ENCODE peak calls at places on chromosomes 13 and 19, in ten cellular contexts. One of them, this sample, is unnamed.

GRCh38 chr19:2046046-2046907 is 4.8 kb downstream of the MKNK2 start:
- DNase-seq in posterior cingulate gyrus: peak
- DNase-seq in GM12865: peak
- DNase-seq in thyroid gland: peak
- DNase-seq in nucleus accumbens: no peak
- DNase-seq in WTC11: no peak
- DNase-seq in GM23338: no peak
- DNase-seq in HL-60: peak
- DNase-seq in stimulated activated CD4-positive, alpha-beta T cell treated with anti-CD3 and anti-CD28 coated beads, Interleukin-2, amount 100 ng/mL, for 24 hours: no peak
- DNase-seq in hippocampal formation: no peak
- DNase-seq in this sample: no peak

GRCh38 chr13:113207890-113208423 is 512 bp downstream of the PCID2 start:
- DNase-seq in posterior cingulate gyrus: no peak
- DNase-seq in GM12865: peak
- DNase-seq in thyroid gland: peak
- DNase-seq in nucleus accumbens: no peak
- DNase-seq in WTC11: peak
- DNase-seq in GM23338: peak
- DNase-seq in HL-60: no peak
- DNase-seq in stimulated activated CD4-positive, alpha-beta T cell treated with anti-CD3 and anti-CD28 coated beads, Interleukin-2, amount 100 ng/mL, for 24 hours: peak
- DNase-seq in hippocampal formation: no peak
- DNase-seq in this sample: peak

GRCh38 chr13:23469901-23470525 is 36.5 kb upstream of the SACS start:
- DNase-seq in posterior cingulate gyrus: no peak
- DNase-seq in GM12865: peak
- DNase-seq in thyroid gland: no peak
- DNase-seq in nucleus accumbens: no peak
- DNase-seq in WTC11: no peak
- DNase-seq in GM23338: peak
- DNase-seq in HL-60: no peak
- DNase-seq in stimulated activated CD4-positive, alpha-beta T cell treated with anti-CD3 and anti-CD28 coated beads, Interleukin-2, amount 100 ng/mL, for 24 hours: no peak
- DNase-seq in hippocampal formation: no peak
- DNase-seq in this sample: no peak

GRCh38 chr13:91356919-91357612 is 9.6 kb downstream of the MIR17HG start:
- DNase-seq in posterior cingulate gyrus: no peak
- DNase-seq in GM12865: peak
- DNase-seq in thyroid gland: no peak
- DNase-seq in nucleus accumbens: no peak
- DNase-seq in WTC11: no peak
- DNase-seq in GM23338: no peak
- DNase-seq in HL-60: no peak
- DNase-seq in stimulated activated CD4-positive, alpha-beta T cell treated with anti-CD3 and anti-CD28 coated beads, Interleukin-2, amount 100 ng/mL, for 24 hours: no peak
- DNase-seq in hippocampal formation: no peak
- DNase-seq in this sample: no peak

GRCh38 chr13:74891610-74892009 is 590.4 kb downstream of the TBC1D4 start:
- DNase-seq in posterior cingulate gyrus: no peak
- DNase-seq in GM12865: no peak
- DNase-seq in thyroid gland: no peak
- DNase-seq in nucleus accumbens: no peak
- DNase-seq in WTC11: no peak
- DNase-seq in GM23338: no peak
- DNase-seq in HL-60: no peak
- DNase-seq in stimulated activated CD4-positive, alpha-beta T cell treated with anti-CD3 and anti-CD28 coated beads, Interleukin-2, amount 100 ng/mL, for 24 hours: no peak
- DNase-seq in hippocampal formation: no peak
- DNase-seq in this sample: no peak

GRCh38 chr19:49590971-49591730 is at the start of gene PRR12:
- DNase-seq in posterior cingulate gyrus: peak
- DNase-seq in GM12865: peak
- DNase-seq in thyroid gland: peak
- DNase-seq in nucleus accumbens: peak
- DNase-seq in WTC11: peak
- DNase-seq in GM23338: peak
- DNase-seq in HL-60: peak
- DNase-seq in stimulated activated CD4-positive, alpha-beta T cell treated with anti-CD3 and anti-CD28 coated beads, Interleukin-2, amount 100 ng/mL, for 24 hours: peak
- DNase-seq in hippocampal formation: peak
- DNase-seq in this sample: peak

GRCh38 chr19:15260939-15261338 is 28.7 kb upstream of the EPHX3 start:
- DNase-seq in posterior cingulate gyrus: no peak
- DNase-seq in GM12865: no peak
- DNase-seq in thyroid gland: no peak
- DNase-seq in nucleus accumbens: no peak
- DNase-seq in WTC11: peak
- DNase-seq in GM23338: peak
- DNase-seq in HL-60: no peak
- DNase-seq in stimulated activated CD4-positive, alpha-beta T cell treated with anti-CD3 and anti-CD28 coated beads, Interleukin-2, amount 100 ng/mL, for 24 hours: no peak
- DNase-seq in hippocampal formation: no peak
- DNase-seq in this sample: peak

GRCh38 chr13:98372886-98373285 is 195.8 kb upstream of the RNF113B start:
- DNase-seq in posterior cingulate gyrus: no peak
- DNase-seq in GM12865: no peak
- DNase-seq in thyroid gland: peak
- DNase-seq in nucleus accumbens: no peak
- DNase-seq in WTC11: no peak
- DNase-seq in GM23338: peak
- DNase-seq in HL-60: no peak
- DNase-seq in stimulated activated CD4-positive, alpha-beta T cell treated with anti-CD3 and anti-CD28 coated beads, Interleukin-2, amount 100 ng/mL, for 24 hours: no peak
- DNase-seq in hippocampal formation: no peak
- DNase-seq in this sample: no peak

GRCh38 chr19:43532571-43532961 is 422 bp upstream of the ZNF575 start:
- DNase-seq in posterior cingulate gyrus: no peak
- DNase-seq in GM12865: peak
- DNase-seq in thyroid gland: no peak
- DNase-seq in nucleus accumbens: peak
- DNase-seq in WTC11: peak
- DNase-seq in GM23338: no peak
- DNase-seq in HL-60: no peak
- DNase-seq in stimulated activated CD4-positive, alpha-beta T cell treated with anti-CD3 and anti-CD28 coated beads, Interleukin-2, amount 100 ng/mL, for 24 hours: no peak
- DNase-seq in hippocampal formation: no peak
- DNase-seq in this sample: no peak

GRCh38 chr19:1651548-1652394 is 644 bp downstream of the TCF3 start:
- DNase-seq in posterior cingulate gyrus: no peak
- DNase-seq in GM12865: peak
- DNase-seq in thyroid gland: peak
- DNase-seq in nucleus accumbens: peak
- DNase-seq in WTC11: no peak
- DNase-seq in GM23338: peak
- DNase-seq in HL-60: peak
- DNase-seq in stimulated activated CD4-positive, alpha-beta T cell treated with anti-CD3 and anti-CD28 coated beads, Interleukin-2, amount 100 ng/mL, for 24 hours: peak
- DNase-seq in hippocampal formation: no peak
- DNase-seq in this sample: no peak

GRCh38 chr19:28422046-28422445 is 790.9 kb downstream of the UQCRFS1 start:
- DNase-seq in posterior cingulate gyrus: no peak
- DNase-seq in GM12865: no peak
- DNase-seq in thyroid gland: no peak
- DNase-seq in nucleus accumbens: no peak
- DNase-seq in WTC11: no peak
- DNase-seq in GM23338: no peak
- DNase-seq in HL-60: no peak
- DNase-seq in stimulated activated CD4-positive, alpha-beta T cell treated with anti-CD3 and anti-CD28 coated beads, Interleukin-2, amount 100 ng/mL, for 24 hours: no peak
- DNase-seq in hippocampal formation: no peak
- DNase-seq in this sample: no peak

GRCh38 chr13:97367427-97367826 is 66.5 kb upstream of the RAP2A start:
- DNase-seq in posterior cingulate gyrus: peak
- DNase-seq in GM12865: peak
- DNase-seq in thyroid gland: peak
- DNase-seq in nucleus accumbens: peak
- DNase-seq in WTC11: no peak
- DNase-seq in GM23338: peak
- DNase-seq in HL-60: no peak
- DNase-seq in stimulated activated CD4-positive, alpha-beta T cell treated with anti-CD3 and anti-CD28 coated beads, Interleukin-2, amount 100 ng/mL, for 24 hours: no peak
- DNase-seq in hippocampal formation: no peak
- DNase-seq in this sample: no peak

GRCh38 chr19:592101-592500 is 2.4 kb downstream of the HCN2 start:
- DNase-seq in posterior cingulate gyrus: no peak
- DNase-seq in GM12865: no peak
- DNase-seq in thyroid gland: no peak
- DNase-seq in nucleus accumbens: no peak
- DNase-seq in WTC11: no peak
- DNase-seq in GM23338: no peak
- DNase-seq in HL-60: no peak
- DNase-seq in stimulated activated CD4-positive, alpha-beta T cell treated with anti-CD3 and anti-CD28 coated beads, Interleukin-2, amount 100 ng/mL, for 24 hours: no peak
- DNase-seq in hippocampal formation: no peak
- DNase-seq in this sample: no peak

GRCh38 chr19:18669883-18670282 is 13.6 kb upstream of the CRTC1 start:
- DNase-seq in posterior cingulate gyrus: no peak
- DNase-seq in GM12865: no peak
- DNase-seq in thyroid gland: no peak
- DNase-seq in nucleus accumbens: no peak
- DNase-seq in WTC11: no peak
- DNase-seq in GM23338: no peak
- DNase-seq in HL-60: no peak
- DNase-seq in stimulated activated CD4-positive, alpha-beta T cell treated with anti-CD3 and anti-CD28 coated beads, Interleukin-2, amount 100 ng/mL, for 24 hours: no peak
- DNase-seq in hippocampal formation: no peak
- DNase-seq in this sample: no peak

GRCh38 chr19:49502866-49503581 is 6.8 kb downstream of the RPS11 start:
- DNase-seq in posterior cingulate gyrus: no peak
- DNase-seq in GM12865: peak
- DNase-seq in thyroid gland: peak
- DNase-seq in nucleus accumbens: peak
- DNase-seq in WTC11: no peak
- DNase-seq in GM23338: peak
- DNase-seq in HL-60: no peak
- DNase-seq in stimulated activated CD4-positive, alpha-beta T cell treated with anti-CD3 and anti-CD28 coated beads, Interleukin-2, amount 100 ng/mL, for 24 hours: peak
- DNase-seq in hippocampal formation: no peak
- DNase-seq in this sample: peak

This sample was measured in Jurkat, Clone E6-1.